ENCODE peak calls at places on chromosomes 4 and X, in six cellular contexts. Y is endodermal cell, M is heart left ventricle, U is Peyer's patch, W is choroid plexus epithelial cell, A is keratinocyte. D is an unnamed sample.

GRCh38 chr4:128757712-128758111 is 51.8 kb upstream of the JADE1 start:
- DNase-seq in M (peak; percentile 61), A (no peak), W (peak; percentile 33), Y (peak; percentile 60), U (no peak), D (no peak)

GRCh38 chr4:89123418-89123817 is 12.1 kb downstream of the TIGD2 start:
- DNase-seq in A (no peak), Y (no peak), M (no peak), U (no peak), W (peak; percentile 87), D (peak; percentile 27)

GRCh38 chr4:92450694-92451093 is 146.9 kb downstream of the GRID2 start:
- DNase-seq in Y (no peak), U (no peak), W (no peak), A (no peak), M (no peak), D (no peak)

GRCh38 chr4:139655116-139655515 is 10.5 kb upstream of the MGST2 start:
- DNase-seq in A (no peak), W (peak; percentile 77), Y (no peak), M (no peak), U (no peak), D (peak; percentile 83)

GRCh38 chr4:187378441-187378840 is 617.1 kb upstream of the ZFP42 start:
- DNase-seq in Y (no peak), U (no peak), W (no peak), A (no peak), M (no peak), D (no peak)

GRCh38 chrX:37060999-37061398 is 52.8 kb downstream of the FAM47C start:
- DNase-seq in Y (peak; percentile 66), U (no peak), W (peak; percentile 68), A (no peak), M (no peak), D (peak; percentile 57)

GRCh38 chr4:15002659-15003440 is 569 bp downstream of the CPEB2 start:
- DNase-seq in M (peak; percentile 76), Y (peak; percentile 87), A (no peak), U (peak; percentile 90), W (peak; percentile 96), D (peak; percentile 88)

GRCh38 chr4:22695011-22695410 is 2.3 kb downstream of the GBA3 start:
- DNase-seq in U (no peak), A (no peak), W (no peak), Y (no peak), M (no peak), D (no peak)

GRCh38 chr4:99061048-99061447 is 27.5 kb downstream of the ADH5 start:
- DNase-seq in U (no peak), A (no peak), Y (no peak), W (no peak), M (no peak), D (no peak)

GRCh38 chrX:38563006-38563405 is 1.7 kb downstream of the TSPAN7 start:
- DNase-seq in U (no peak), M (no peak), A (no peak), Y (no peak), W (no peak), D (no peak)

GRCh38 chrX:139290310-139290709 is 240.2 kb upstream of the F9 start:
- DNase-seq in U (no peak), Y (no peak), A (no peak), W (no peak), M (no peak), D (no peak)

GRCh38 chrX:4240541-4241194 is 527.2 kb upstream of the PRKX start:
- DNase-seq in U (no peak), M (no peak), W (no peak), Y (no peak), A (no peak), D (no peak)

GRCh38 chr4:10056334-10057022 is 35.2 kb upstream of the SLC2A9 start:
- DNase-seq in U (no peak), A (no peak), Y (no peak), M (no peak), W (no peak), D (no peak)

GRCh38 chrX:21725498-21725897 is 32.4 kb downstream of the SMPX start:
- DNase-seq in W (peak; percentile 79), M (no peak), U (no peak), Y (no peak), A (no peak), D (no peak)

GRCh38 chrX:38538134-38538533 is 23.2 kb upstream of the TSPAN7 start:
- DNase-seq in Y (no peak), U (no peak), W (no peak), A (no peak), M (no peak), D (no peak)

GRCh38 chr4:86432552-86433134 is 72.8 kb upstream of the MAPK10 start:
- DNase-seq in Y (no peak), W (no peak), A (no peak), M (no peak), U (no peak), D (no peak)

GRCh38 chr4:170464614-170465197 is 374.9 kb upstream of the AADAT start:
- DNase-seq in W (no peak), A (no peak), U (no peak), M (no peak), Y (peak; percentile 54), D (no peak)

GRCh38 chrX:129347291-129347690 is 176.0 kb downstream of the SMARCA1 start:
- DNase-seq in Y (peak; percentile 80), W (no peak), A (no peak), U (no peak), M (no peak), D (no peak)

GRCh38 chr4:675980-676870 is 1.9 kb downstream of the MYL5 start:
- DNase-seq in U (no peak), M (no peak), Y (no peak), W (no peak), A (no peak), D (no peak)

GRCh38 chr4:19850909-19851308 is 400.8 kb upstream of the SLIT2 start:
- DNase-seq in A (no peak), M (no peak), W (peak; percentile 91), U (no peak), Y (no peak), D (peak; percentile 97)

GRCh38 chr4:173182403-173182802 is 13.8 kb downstream of the GALNT7 start:
- DNase-seq in U (no peak), A (peak; percentile 55), Y (no peak), M (no peak), W (peak; percentile 90), D (peak; percentile 56)

GRCh38 chr4:99876946-99877345 is 17.3 kb downstream of the LAMTOR3 start:
- DNase-seq in W (no peak), Y (no peak), U (no peak), A (no peak), M (no peak), D (no peak)

GRCh38 chrX:153845195-153845594 is 14.9 kb upstream of the PDZD4 start:
- DNase-seq in U (no peak), W (no peak), Y (peak; percentile 75), A (no peak), M (no peak), D (no peak)

GRCh38 chr4:42654606-42655005 is 2.3 kb downstream of the ATP8A1 start:
- DNase-seq in M (no peak), U (no peak), A (no peak), W (peak; percentile 35), Y (no peak), D (peak; percentile 70)

GRCh38 chr4:150139297-150139696 is 61.1 kb downstream of the DCLK2 start:
- DNase-seq in Y (no peak), W (no peak), U (no peak), M (no peak), A (no peak), D (no peak)

GRCh38 chrX:54786972-54787371 is 11.1 kb downstream of the ITIH6 start:
- DNase-seq in Y (peak; percentile 77), M (no peak), A (no peak), U (no peak), W (no peak), D (no peak)

DNA sequence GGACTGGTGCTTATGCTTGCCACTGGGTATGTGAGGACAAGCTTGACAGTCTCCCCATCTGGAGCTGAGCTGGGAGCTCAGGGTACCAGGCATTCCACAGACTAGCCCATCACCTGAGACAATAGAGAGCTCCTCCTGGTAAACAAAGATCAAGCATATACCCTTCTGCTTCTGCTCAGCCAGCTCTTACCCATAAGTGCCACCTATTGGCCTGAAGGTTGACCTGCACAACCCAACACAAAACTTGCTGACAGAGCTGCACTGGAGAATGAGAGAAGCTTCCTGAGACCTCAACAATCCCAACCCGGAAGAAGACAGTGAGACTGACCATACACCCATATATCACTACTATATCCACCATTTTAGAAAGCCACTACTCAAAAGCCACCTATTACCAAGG is 1049.2 kb upstream of the INTU start:
- DNase-seq in A (no peak), M (no peak), U (no peak), Y (peak; percentile 82), W (peak; percentile 41), D (peak; percentile 43)
- TF ChIP-seq CTCF in A (peak; percentile 30), M (no peak), U (no peak), Y (peak; percentile 80), W (peak; percentile 45), D (peak; percentile 45)

GRCh38 chr4:110112056-110112455 is 86.4 kb downstream of the ELOVL6 start:
- DNase-seq in A (no peak), U (no peak), M (no peak), Y (no peak), W (no peak), D (no peak)
- H3K4me3 ChIP-seq in A (no peak overlapping the region), U (no peak overlapping the region), M (no peak overlapping the region), Y (no peak overlapping the region), W (no peak overlapping the region), D (no peak overlapping the region)

DNA sequence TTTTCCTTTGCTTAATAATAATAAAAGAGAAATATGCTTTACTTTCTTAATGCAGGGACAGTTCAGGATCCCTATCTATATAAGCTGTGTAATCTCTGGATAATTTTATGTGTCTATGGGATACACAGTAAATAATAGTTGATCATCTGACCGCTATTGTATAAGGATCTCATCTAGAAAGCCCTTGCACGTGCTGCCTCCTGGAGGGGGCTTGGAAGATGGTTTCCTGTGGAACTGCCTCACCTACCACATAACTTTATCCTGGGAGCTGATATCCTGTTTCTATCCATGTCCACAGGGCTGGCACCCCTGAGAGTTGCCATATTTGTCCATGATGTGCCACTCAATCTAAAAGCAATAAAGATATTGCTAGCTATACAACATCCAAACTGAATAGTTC is 139.3 kb upstream of the FRMPD4 start:
- DNase-seq in U (no peak), Y (no peak), M (no peak), A (no peak), W (peak; percentile 21), D (no peak)
- TF ChIP-seq CTCF in U (no peak), Y (peak; percentile 51), M (no peak), A (peak; percentile 2), W (peak; percentile 40), D (no peak)

DNA sequence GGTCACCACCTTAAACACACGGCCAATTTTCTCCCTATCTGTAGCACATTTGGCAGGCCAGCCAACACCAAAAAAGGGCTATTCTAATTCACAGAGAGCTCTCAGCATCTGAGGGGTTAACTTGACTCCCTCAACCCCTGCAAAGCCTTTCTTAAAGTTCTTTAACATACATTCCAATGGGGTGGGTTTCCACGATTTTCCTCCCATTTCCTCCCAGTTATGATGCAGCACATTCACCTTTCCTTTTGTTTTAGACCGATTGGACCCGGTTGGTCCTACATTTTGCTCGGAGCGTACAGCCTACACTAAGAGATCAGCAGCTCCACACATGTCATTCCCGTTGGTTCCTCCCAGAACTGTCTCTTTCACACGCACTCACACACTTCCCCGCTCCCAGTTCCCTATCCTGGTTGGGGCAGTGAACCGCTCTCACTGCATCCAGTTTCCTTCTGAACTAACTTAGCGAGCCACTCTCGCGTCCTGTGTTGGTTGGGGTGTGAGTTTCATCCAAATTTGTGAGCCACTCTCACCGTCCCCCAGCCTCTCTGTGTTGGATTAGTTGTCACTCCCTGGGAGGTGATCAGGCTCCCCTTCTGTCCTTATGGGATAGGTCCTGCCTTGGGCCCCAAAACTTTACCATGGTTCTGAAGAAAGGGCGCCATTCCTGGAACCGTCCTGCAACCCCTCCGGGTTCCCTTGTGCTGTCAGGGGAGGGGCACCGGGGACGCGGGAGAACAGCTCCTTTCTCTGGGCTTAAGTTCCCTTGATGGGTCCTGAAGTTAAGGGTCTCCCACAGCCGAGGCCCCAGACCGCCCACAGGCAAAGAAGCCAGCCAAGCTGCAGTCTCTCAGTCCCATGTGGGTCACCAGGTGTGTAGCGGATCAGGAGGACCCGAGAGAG is 45.1 kb downstream of the UGT2A3 start:
- DNase-seq in U (no peak), M (no peak), Y (peak; percentile 74), A (no peak), W (no peak), D (no peak)
- H3K4me3 ChIP-seq in U (no peak overlapping the region), M (no peak overlapping the region), Y (no peak overlapping the region), A (no peak overlapping the region), W (no peak overlapping the region), D (no peak overlapping the region)